ENCODE peak calls at places on chromosomes 16 and 17, in seven cellular contexts. One of them, this sample, is unnamed. For H3K27me3, the result is how much of the 10 kb centered on the place peaks cover.

GRCh38 chr17:74077231-74077630 is 126.2 kb upstream of the RPL38 start:
- DNase-seq in thoracic aorta: no peak
- DNase-seq in gastrocnemius medialis: no peak
- DNase-seq in lung: no peak
- DNase-seq in breast epithelium: no peak
- DNase-seq in IMR-90: no peak
- DNase-seq in left lung: no peak
- DNase-seq in this sample: no peak

GRCh38 chr16:9256196-9256595 is 164.8 kb downstream of the HAPSTR1 start:
- DNase-seq in thoracic aorta: no peak
- DNase-seq in breast epithelium: no peak
- DNase-seq in gastrocnemius medialis: no peak
- DNase-seq in left lung: no peak
- DNase-seq in lung: no peak
- DNase-seq in IMR-90: no peak
- DNase-seq in this sample: no peak

GRCh38 chr17:64424318-64424717 is 24.6 kb upstream of the MILR1 start:
- DNase-seq in thoracic aorta: no peak
- DNase-seq in left lung: no peak
- DNase-seq in gastrocnemius medialis: no peak
- DNase-seq in IMR-90: no peak
- DNase-seq in breast epithelium: no peak
- DNase-seq in lung: no peak
- DNase-seq in this sample: no peak

GRCh38 chr17:17693955-17694228 is 12.6 kb downstream of the RAI1 start:
- DNase-seq in gastrocnemius medialis: no peak
- DNase-seq in thoracic aorta: no peak
- DNase-seq in left lung: no peak
- DNase-seq in IMR-90: no peak
- DNase-seq in lung: no peak
- DNase-seq in breast epithelium: no peak
- DNase-seq in this sample: no peak

GRCh38 chr17:81722184-81723120 is 10.4 kb downstream of the SLC25A10 start:
- DNase-seq in breast epithelium: peak
- DNase-seq in gastrocnemius medialis: no peak
- DNase-seq in thoracic aorta: no peak
- DNase-seq in lung: peak
- DNase-seq in IMR-90: no peak
- DNase-seq in left lung: peak
- DNase-seq in this sample: no peak

GRCh38 chr16:69466547-69466946 is 42.1 kb downstream of the CYB5B start:
- DNase-seq in IMR-90: no peak
- DNase-seq in left lung: no peak
- DNase-seq in gastrocnemius medialis: no peak
- DNase-seq in lung: no peak
- DNase-seq in breast epithelium: no peak
- DNase-seq in thoracic aorta: no peak
- DNase-seq in this sample: no peak

GRCh38 chr17:45785373-45786193 is 1.5 kb downstream of the CRHR1 start:
- DNase-seq in left lung: no peak
- DNase-seq in lung: no peak
- DNase-seq in breast epithelium: no peak
- DNase-seq in IMR-90: no peak
- DNase-seq in thoracic aorta: no peak
- DNase-seq in gastrocnemius medialis: no peak
- DNase-seq in this sample: no peak

GRCh38 chr17:76095943-76096342 is 7.6 kb downstream of the EXOC7 start:
- DNase-seq in gastrocnemius medialis: no peak
- DNase-seq in thoracic aorta: no peak
- DNase-seq in left lung: no peak
- DNase-seq in breast epithelium: no peak
- DNase-seq in IMR-90: no peak
- DNase-seq in lung: no peak
- DNase-seq in this sample: no peak

GRCh38 chr16:67537636-67538591 is 9.3 kb downstream of the RIPOR1 start:
- DNase-seq in left lung: peak
- DNase-seq in lung: peak
- DNase-seq in IMR-90: no peak
- DNase-seq in gastrocnemius medialis: peak
- DNase-seq in breast epithelium: no peak
- DNase-seq in thoracic aorta: no peak
- DNase-seq in this sample: peak

GRCh38 chr16:85361441-85362118 is 249.3 kb upstream of the CIBAR2 start:
- DNase-seq in left lung: peak
- DNase-seq in thoracic aorta: no peak
- DNase-seq in lung: peak
- DNase-seq in IMR-90: no peak
- DNase-seq in gastrocnemius medialis: no peak
- DNase-seq in breast epithelium: no peak
- DNase-seq in this sample: no peak

GRCh38 chr17:76911299-76912007 is 43.2 kb downstream of the MGAT5B start:
- DNase-seq in breast epithelium: no peak
- DNase-seq in gastrocnemius medialis: no peak
- DNase-seq in thoracic aorta: no peak
- DNase-seq in left lung: no peak
- DNase-seq in lung: no peak
- DNase-seq in IMR-90: no peak
- DNase-seq in this sample: no peak

GRCh38 chr16:85512716-85513115 is 100.4 kb upstream of the GSE1 start:
- DNase-seq in thoracic aorta: no peak
- DNase-seq in breast epithelium: no peak
- DNase-seq in lung: no peak
- DNase-seq in left lung: no peak
- DNase-seq in gastrocnemius medialis: no peak
- DNase-seq in IMR-90: peak
- DNase-seq in this sample: no peak

GRCh38 chr17:79804856-79805696 is 8.2 kb upstream of the CBX8 start:
- DNase-seq in IMR-90: no peak
- DNase-seq in left lung: no peak
- DNase-seq in lung: no peak
- DNase-seq in thoracic aorta: no peak
- DNase-seq in breast epithelium: no peak
- DNase-seq in gastrocnemius medialis: no peak
- DNase-seq in this sample: no peak
- H3K27ac ChIP-seq in IMR-90: no peak
- H3K27ac ChIP-seq in left lung: no peak
- H3K27ac ChIP-seq in lung: no peak
- H3K27ac ChIP-seq in thoracic aorta: no peak
- H3K27ac ChIP-seq in breast epithelium: no peak
- H3K27ac ChIP-seq in gastrocnemius medialis: no peak
- H3K27ac ChIP-seq in this sample: no peak

DNA sequence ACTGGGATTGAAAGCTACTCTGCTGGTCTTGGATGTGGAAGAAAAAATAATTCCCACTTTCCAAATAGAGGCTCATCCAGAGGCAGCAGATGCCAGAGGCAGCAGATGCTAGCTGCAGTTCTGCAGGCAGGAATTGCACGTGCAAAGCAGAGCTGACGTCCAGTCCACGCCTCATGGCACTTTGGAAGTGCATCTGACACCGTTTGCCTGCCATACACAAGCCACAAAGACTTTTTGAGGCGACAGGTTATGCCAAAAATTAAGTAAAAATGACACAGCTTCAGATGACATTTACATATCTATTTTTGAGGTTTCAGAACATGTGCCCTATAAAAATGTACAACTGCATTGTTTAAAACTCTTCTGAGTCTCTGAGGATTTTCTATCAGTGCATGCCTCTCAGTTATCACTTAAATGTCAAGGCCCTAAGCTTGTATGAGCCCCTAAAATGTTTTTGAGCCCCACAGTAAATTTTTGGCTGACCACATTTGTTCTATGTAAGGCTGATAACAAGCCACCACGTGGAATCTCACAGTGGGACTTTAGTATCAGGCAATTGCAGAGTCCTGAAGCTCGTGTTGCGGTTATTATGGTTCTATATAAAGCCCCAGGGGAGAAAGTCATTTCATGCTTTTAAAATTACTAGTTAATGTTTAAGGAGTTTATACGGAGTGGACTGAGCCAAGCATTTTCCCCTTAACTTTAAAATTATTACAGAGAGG is 239.2 kb downstream of the PRKCA start:
- DNase-seq in breast epithelium: no peak
- DNase-seq in gastrocnemius medialis: no peak
- DNase-seq in thoracic aorta: no peak
- DNase-seq in IMR-90: no peak
- DNase-seq in left lung: no peak
- DNase-seq in lung: no peak
- DNase-seq in this sample: no peak
- H3K4me3 ChIP-seq in breast epithelium: no peak
- H3K4me3 ChIP-seq in gastrocnemius medialis: no peak
- H3K4me3 ChIP-seq in thoracic aorta: no peak
- H3K4me3 ChIP-seq in IMR-90: no peak
- H3K4me3 ChIP-seq in left lung: no peak
- H3K4me3 ChIP-seq in lung: no peak
- H3K4me3 ChIP-seq in this sample: no peak

GRCh38 chr16:1985466-1986150 is 1.6 kb downstream of the GFER start:
- DNase-seq in IMR-90: no peak
- DNase-seq in thoracic aorta: no peak
- DNase-seq in lung: no peak
- DNase-seq in gastrocnemius medialis: no peak
- DNase-seq in breast epithelium: no peak
- DNase-seq in left lung: no peak
- DNase-seq in this sample: no peak
- H3K27me3 ChIP-seq in IMR-90: under half
- H3K27me3 ChIP-seq in thoracic aorta: under half
- H3K27me3 ChIP-seq in lung: under half
- H3K27me3 ChIP-seq in gastrocnemius medialis: under half
- H3K27me3 ChIP-seq in breast epithelium: under half
- H3K27me3 ChIP-seq in left lung: under half
- H3K27me3 ChIP-seq in this sample: under half

GRCh38 chr17:57121308-57122042 is 36.4 kb downstream of the AKAP1 start:
- DNase-seq in lung: no peak
- DNase-seq in IMR-90: peak
- DNase-seq in left lung: no peak
- DNase-seq in gastrocnemius medialis: no peak
- DNase-seq in thoracic aorta: no peak
- DNase-seq in breast epithelium: no peak
- DNase-seq in this sample: no peak
- H3K27ac ChIP-seq in lung: no peak
- H3K27ac ChIP-seq in IMR-90: no peak
- H3K27ac ChIP-seq in left lung: no peak
- H3K27ac ChIP-seq in gastrocnemius medialis: no peak
- H3K27ac ChIP-seq in thoracic aorta: no peak
- H3K27ac ChIP-seq in breast epithelium: no peak
- H3K27ac ChIP-seq in this sample: no peak

DNA sequence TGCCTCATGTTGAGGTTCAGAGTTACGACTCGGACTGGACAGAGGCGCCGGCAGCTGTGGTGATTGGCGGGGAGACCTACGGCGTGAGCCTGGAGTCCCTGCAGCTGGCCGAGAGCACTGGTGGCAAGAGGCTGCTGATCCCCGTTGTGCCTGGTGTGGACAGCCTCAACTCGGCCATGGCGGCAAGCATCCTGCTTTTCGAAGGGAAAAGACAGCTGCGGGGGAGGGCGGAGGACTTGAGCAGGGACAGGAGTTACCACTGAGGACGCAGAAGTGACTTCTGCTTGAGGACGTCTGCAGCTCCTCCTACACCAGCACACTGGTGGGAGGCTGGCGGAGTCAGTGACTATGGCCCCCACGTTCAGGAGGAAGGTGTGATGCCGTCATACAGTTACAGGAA is 9.7 kb downstream of the MRM3 start:
- DNase-seq in IMR-90: no peak
- DNase-seq in gastrocnemius medialis: no peak
- DNase-seq in lung: no peak
- DNase-seq in thoracic aorta: no peak
- DNase-seq in breast epithelium: no peak
- DNase-seq in left lung: no peak
- DNase-seq in this sample: no peak
- H3K4me3 ChIP-seq in IMR-90: no peak
- H3K4me3 ChIP-seq in gastrocnemius medialis: no peak
- H3K4me3 ChIP-seq in lung: no peak
- H3K4me3 ChIP-seq in thoracic aorta: no peak
- H3K4me3 ChIP-seq in breast epithelium: no peak
- H3K4me3 ChIP-seq in left lung: no peak
- H3K4me3 ChIP-seq in this sample: no peak